ENCODE peak calls at places on chromosomes 7 and 10, in four cellular contexts. One of them, this sample, is unnamed.

GRCh38 chr10:73965890-73966768 is 31.8 kb upstream of the VCL start:
- DNase-seq in NCI-H345: no peak
- DNase-seq in effector memory CD8-positive, alpha-beta T cell: no peak
- DNase-seq in non-pigmented ciliary epithelial cell: peak
- DNase-seq in this sample: peak

GRCh38 chr10:18359839-18360238 is 219.6 kb downstream of the CACNB2 start:
- DNase-seq in effector memory CD8-positive, alpha-beta T cell: no peak
- DNase-seq in NCI-H345: no peak
- DNase-seq in non-pigmented ciliary epithelial cell: no peak
- DNase-seq in this sample: no peak

GRCh38 chr10:131928248-131929095 is 27.7 kb downstream of the PPP2R2D start:
- DNase-seq in non-pigmented ciliary epithelial cell: no peak
- DNase-seq in NCI-H345: no peak
- DNase-seq in effector memory CD8-positive, alpha-beta T cell: peak
- DNase-seq in this sample: no peak

GRCh38 chr7:2645274-2645868 is 13.6 kb downstream of the TTYH3 start:
- DNase-seq in NCI-H345: no peak
- DNase-seq in effector memory CD8-positive, alpha-beta T cell: peak
- DNase-seq in non-pigmented ciliary epithelial cell: no peak
- DNase-seq in this sample: peak

GRCh38 chr7:3242398-3242972 is 58.6 kb upstream of the SDK1 start:
- DNase-seq in non-pigmented ciliary epithelial cell: no peak
- DNase-seq in effector memory CD8-positive, alpha-beta T cell: no peak
- DNase-seq in NCI-H345: no peak
- DNase-seq in this sample: no peak

GRCh38 chr7:3236268-3236667 is 64.8 kb upstream of the SDK1 start:
- DNase-seq in NCI-H345: no peak
- DNase-seq in non-pigmented ciliary epithelial cell: no peak
- DNase-seq in effector memory CD8-positive, alpha-beta T cell: no peak
- DNase-seq in this sample: no peak

GRCh38 chr7:157004050-157004838 is 6.2 kb downstream of the MNX1 start:
- DNase-seq in NCI-H345: no peak
- DNase-seq in effector memory CD8-positive, alpha-beta T cell: no peak
- DNase-seq in non-pigmented ciliary epithelial cell: no peak
- DNase-seq in this sample: no peak

GRCh38 chr10:35460852-35461460 is 124.6 kb downstream of the CCNY start:
- DNase-seq in effector memory CD8-positive, alpha-beta T cell: no peak
- DNase-seq in non-pigmented ciliary epithelial cell: no peak
- DNase-seq in NCI-H345: no peak
- DNase-seq in this sample: no peak

GRCh38 chr10:83612746-83613145 is 526.6 kb upstream of the GHITM start:
- DNase-seq in non-pigmented ciliary epithelial cell: no peak
- DNase-seq in effector memory CD8-positive, alpha-beta T cell: no peak
- DNase-seq in NCI-H345: no peak
- DNase-seq in this sample: no peak

GRCh38 chr7:16684935-16685334 is 39.0 kb downstream of the BZW2 start:
- DNase-seq in non-pigmented ciliary epithelial cell: no peak
- DNase-seq in NCI-H345: no peak
- DNase-seq in effector memory CD8-positive, alpha-beta T cell: no peak
- DNase-seq in this sample: no peak

GRCh38 chr10:27225642-27226257 is 14.8 kb downstream of the ACBD5 start:
- DNase-seq in NCI-H345: no peak
- DNase-seq in effector memory CD8-positive, alpha-beta T cell: peak
- DNase-seq in non-pigmented ciliary epithelial cell: no peak
- DNase-seq in this sample: no peak

GRCh38 chr10:68086011-68086410 is 10.9 kb upstream of the HERC4 start:
- DNase-seq in NCI-H345: no peak
- DNase-seq in non-pigmented ciliary epithelial cell: no peak
- DNase-seq in effector memory CD8-positive, alpha-beta T cell: no peak
- DNase-seq in this sample: no peak

GRCh38 chr7:21106296-21106732 is 319.6 kb upstream of the SP8 start:
- DNase-seq in non-pigmented ciliary epithelial cell: no peak
- DNase-seq in NCI-H345: no peak
- DNase-seq in effector memory CD8-positive, alpha-beta T cell: no peak
- DNase-seq in this sample: no peak

GRCh38 chr7:3866279-3866678 is 565.2 kb downstream of the SDK1 start:
- DNase-seq in NCI-H345: no peak
- DNase-seq in effector memory CD8-positive, alpha-beta T cell: no peak
- DNase-seq in non-pigmented ciliary epithelial cell: no peak
- DNase-seq in this sample: no peak

GRCh38 chr10:72692057-72692891 is at the start of gene MCU:
- DNase-seq in NCI-H345: peak
- DNase-seq in effector memory CD8-positive, alpha-beta T cell: peak
- DNase-seq in non-pigmented ciliary epithelial cell: no peak
- DNase-seq in this sample: peak

GRCh38 chr7:24905996-24906770 is 73.8 kb downstream of the OSBPL3 start:
- DNase-seq in effector memory CD8-positive, alpha-beta T cell: no peak
- DNase-seq in NCI-H345: no peak
- DNase-seq in non-pigmented ciliary epithelial cell: no peak
- DNase-seq in this sample: no peak

GRCh38 chr7:132028144-132028920 is 471.9 kb upstream of the PODXL start:
- DNase-seq in non-pigmented ciliary epithelial cell: no peak
- DNase-seq in effector memory CD8-positive, alpha-beta T cell: no peak
- DNase-seq in NCI-H345: no peak
- DNase-seq in this sample: no peak

GRCh38 chr10:22615819-22616499 is 98.4 kb downstream of the PIP4K2A start:
- DNase-seq in non-pigmented ciliary epithelial cell: no peak
- DNase-seq in NCI-H345: no peak
- DNase-seq in effector memory CD8-positive, alpha-beta T cell: no peak
- DNase-seq in this sample: peak

GRCh38 chr7:55069271-55069792 is 50.5 kb downstream of the EGFR start:
- DNase-seq in effector memory CD8-positive, alpha-beta T cell: no peak
- DNase-seq in NCI-H345: no peak
- DNase-seq in non-pigmented ciliary epithelial cell: no peak
- DNase-seq in this sample: no peak

GRCh38 chr7:101532400-101533102 is 96.5 kb downstream of the MYL10 start:
- DNase-seq in non-pigmented ciliary epithelial cell: no peak
- DNase-seq in NCI-H345: no peak
- DNase-seq in effector memory CD8-positive, alpha-beta T cell: no peak
- DNase-seq in this sample: no peak

GRCh38 chr7:144384555-144385245 is 18.8 kb downstream of the NOBOX start:
- DNase-seq in effector memory CD8-positive, alpha-beta T cell: no peak
- DNase-seq in non-pigmented ciliary epithelial cell: peak
- DNase-seq in NCI-H345: no peak
- DNase-seq in this sample: no peak

GRCh38 chr7:43531700-43532099 is 51.2 kb upstream of the STK17A start:
- DNase-seq in effector memory CD8-positive, alpha-beta T cell: no peak
- DNase-seq in non-pigmented ciliary epithelial cell: no peak
- DNase-seq in NCI-H345: no peak
- DNase-seq in this sample: peak

GRCh38 chr10:73439055-73439454 is 5.7 kb upstream of the MSS51 start:
- DNase-seq in non-pigmented ciliary epithelial cell: peak
- DNase-seq in NCI-H345: no peak
- DNase-seq in effector memory CD8-positive, alpha-beta T cell: no peak
- DNase-seq in this sample: no peak

GRCh38 chr10:53827261-53827660 is 973.8 kb downstream of the PCDH15 start:
- DNase-seq in non-pigmented ciliary epithelial cell: no peak
- DNase-seq in NCI-H345: no peak
- DNase-seq in effector memory CD8-positive, alpha-beta T cell: no peak
- DNase-seq in this sample: no peak

GRCh38 chr7:110839866-110840265 is 251.1 kb upstream of the LRRN3 start:
- DNase-seq in effector memory CD8-positive, alpha-beta T cell: no peak
- DNase-seq in non-pigmented ciliary epithelial cell: peak
- DNase-seq in NCI-H345: peak
- DNase-seq in this sample: no peak

GRCh38 chr10:123726381-123726780 is 60.2 kb downstream of the GPR26 start:
- DNase-seq in effector memory CD8-positive, alpha-beta T cell: no peak
- DNase-seq in non-pigmented ciliary epithelial cell: no peak
- DNase-seq in NCI-H345: no peak
- DNase-seq in this sample: no peak

GRCh38 chr7:28954446-28954845 is 3.7 kb downstream of the TRIL start:
- DNase-seq in NCI-H345: no peak
- DNase-seq in effector memory CD8-positive, alpha-beta T cell: no peak
- DNase-seq in non-pigmented ciliary epithelial cell: no peak
- DNase-seq in this sample: no peak

GRCh38 chr7:105861252-105861651 is 15.1 kb downstream of the ATXN7L1 start:
- DNase-seq in NCI-H345: no peak
- DNase-seq in effector memory CD8-positive, alpha-beta T cell: no peak
- DNase-seq in non-pigmented ciliary epithelial cell: no peak
- DNase-seq in this sample: no peak